ENCODE peak calls at places on chromosome X, in five cellular contexts. Y is GM23338; Q is bronchial epithelial cell; J is choroid plexus epithelial cell; S is CD4-positive, alpha-beta T cell. A is an unnamed sample.

GRCh38 chrX:53729756-53730155 is 43.2 kb upstream of the HUWE1 start:
- DNase-seq in S (no peak), J (peak; percentile 2), Y (no peak), Q (no peak), A (no peak)

GRCh38 chrX:38882894-38883620 is 81.8 kb downstream of the MID1IP1 start:
- DNase-seq in J (no peak), Y (no peak), Q (peak; percentile 94), S (no peak), A (no peak)

GRCh38 chrX:40107291-40108083 is 9.7 kb upstream of the BCOR start:
- DNase-seq in Y (peak; percentile 44), S (no peak), Q (no peak), J (no peak), A (no peak)

GRCh38 chrX:150324035-150324728 is 38.9 kb upstream of the MAMLD1 start:
- DNase-seq in Q (peak; percentile 78), Y (no peak), J (peak; percentile 88), S (no peak), A (no peak)

GRCh38 chrX:25015486-25016360 is at the start of gene ARX:
- DNase-seq in Q (peak; percentile 47), J (peak; percentile 30), Y (peak; percentile 88), S (no peak), A (no peak)

GRCh38 chrX:11786862-11787261 is 28.8 kb downstream of the MSL3 start:
- DNase-seq in S (no peak), Q (peak; percentile 67), Y (no peak), J (peak; percentile 19), A (no peak)

GRCh38 chrX:30971761-30972603 is 82.9 kb upstream of the TAB3 start:
- DNase-seq in Q (peak; percentile 19), Y (peak; percentile 51), J (peak; percentile 64), S (no peak), A (no peak)

GRCh38 chrX:127038065-127038464 is 218.5 kb downstream of the PRR32 start:
- DNase-seq in S (no peak), Y (peak; percentile 36), Q (peak; percentile 1), J (no peak), A (no peak)

GRCh38 chrX:73916931-73917657 is 354.1 kb downstream of the CHIC1 start:
- DNase-seq in S (no peak), Y (peak; percentile 69), Q (peak; percentile 85), J (peak; percentile 93), A (no peak)

GRCh38 chrX:46561931-46562721 is 11.4 kb upstream of the CHST7 start:
- DNase-seq in Q (no peak), S (no peak), Y (no peak), J (no peak), A (no peak)

GRCh38 chrX:8189096-8189830 is 18.2 kb upstream of the VCX2 start:
- DNase-seq in J (no peak), Q (peak; percentile 77), Y (no peak), S (no peak), A (no peak)

GRCh38 chrX:151818828-151819227 is 84.3 kb downstream of the CNGA2 start:
- DNase-seq in Q (no peak), S (no peak), Y (no peak), J (no peak), A (no peak)

GRCh38 chrX:110022555-110023448 is 19.9 kb downstream of the TMEM164 start:
- DNase-seq in S (no peak), Y (no peak), Q (no peak), J (no peak), A (no peak)

GRCh38 chrX:153477039-153477438 is 6.7 kb upstream of the HAUS7 start:
- DNase-seq in Q (no peak), J (peak; percentile 28), S (no peak), Y (peak; percentile 54), A (no peak)

GRCh38 chrX:108186811-108187210 is 95.2 kb downstream of the ATG4A start:
- DNase-seq in S (no peak), J (peak; percentile 85), Y (no peak), Q (peak; percentile 89), A (no peak)

GRCh38 chrX:75522565-75523411 is at the start of gene ZDHHC15:
- DNase-seq in J (peak; percentile 0), S (peak; percentile 61), Y (peak; percentile 73), Q (peak; percentile 9), A (no peak)

GRCh38 chrX:49995021-49995731 is 72.8 kb downstream of the CLCN5 start:
- DNase-seq in S (no peak), J (peak; percentile 64), Y (peak; percentile 31), Q (peak; percentile 61), A (no peak)

GRCh38 chrX:104913348-104913747 is 307.1 kb downstream of the TEX13A start:
- DNase-seq in S (no peak), J (peak; percentile 23), Q (peak; percentile 10), Y (peak; percentile 53), A (no peak)

GRCh38 chrX:77900688-77901087 is 1.4 kb downstream of the COX7B start:
- DNase-seq in Y (no peak), J (no peak), S (no peak), Q (no peak), A (no peak)

GRCh38 chrX:1420371-1420770 is 28.5 kb upstream of the SLC25A6 start:
- DNase-seq in Y (no peak), J (no peak), Q (no peak), S (peak; percentile 31), A (no peak)

GRCh38 chrX:102651968-102652744 is 873 bp downstream of the GPRASP1 start:
- DNase-seq in Q (peak; percentile 17), S (peak; percentile 49), Y (peak; percentile 69), J (peak; percentile 60), A (no peak)

DNA sequence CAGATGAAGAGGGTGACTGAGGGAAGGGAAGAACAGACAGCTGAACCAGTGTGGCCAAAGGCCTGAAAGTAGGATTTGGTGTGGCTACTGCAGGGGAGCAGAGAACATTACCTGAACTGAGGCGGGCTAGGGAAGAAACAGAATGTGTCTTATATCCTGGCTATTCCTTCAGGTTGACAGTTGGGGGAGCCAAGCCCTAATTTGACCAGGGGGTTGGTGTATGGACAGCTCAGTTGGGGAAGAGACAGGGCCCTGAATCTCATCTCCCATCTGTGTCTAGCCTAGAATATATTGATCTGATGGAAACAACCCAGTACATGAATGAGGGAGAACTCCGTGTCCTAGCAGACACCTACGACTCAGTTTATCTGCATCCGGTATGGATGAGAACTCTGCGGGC is 4.2 kb downstream of the HDAC6 start:
- DNase-seq in Q (no peak), J (peak; percentile 12), Y (no peak), S (no peak), A (no peak)
- TF ChIP-seq CTCF in Q (no peak), J (peak; percentile 12), Y (no peak), S (no peak), A (no peak)

GRCh38 chrX:47751670-47752069 is 85.0 kb upstream of the ZNF81 start:
- DNase-seq in S (peak; percentile 32), Y (peak; percentile 59), Q (peak; percentile 20), J (peak; percentile 51), A (no peak)
- TF ChIP-seq CTCF in S (no peak), Y (peak; percentile 58), Q (peak; percentile 61), J (peak; percentile 55), A (peak; percentile 42)

GRCh38 chrX:10327651-10328050 is 170.9 kb downstream of the CLCN4 start:
- DNase-seq in Y (peak; percentile 19), Q (no peak), J (no peak), S (no peak), A (no peak)
- TF ChIP-seq CTCF in Y (no peak), Q (no peak), J (no peak), S (no peak), A (no peak)

DNA sequence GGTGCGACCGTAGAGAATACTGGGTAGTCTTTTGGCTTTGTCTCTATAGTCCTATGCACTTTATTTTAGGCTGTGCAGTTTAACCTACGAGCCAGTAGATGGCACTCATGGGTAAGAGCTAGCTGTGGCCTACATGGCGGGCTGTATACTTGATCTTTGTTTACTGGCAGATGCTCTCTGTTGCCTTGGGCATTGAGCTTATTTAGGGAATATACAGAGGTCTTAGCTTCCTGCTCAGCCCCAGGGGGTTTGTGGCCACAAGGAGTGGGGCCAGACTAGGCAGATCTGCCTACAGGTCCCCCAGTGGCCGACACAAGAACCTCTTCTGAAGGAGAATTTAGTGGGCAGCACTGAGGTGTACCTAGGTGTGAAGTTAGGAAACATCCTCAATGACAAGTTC is 227.6 kb upstream of the HDX start:
- DNase-seq in Y (peak; percentile 67), S (no peak), Q (peak; percentile 21), J (peak; percentile 45), A (no peak)
- TF ChIP-seq CTCF in Y (peak; percentile 66), S (peak; percentile 23), Q (peak; percentile 69), J (peak; percentile 82), A (peak; percentile 49)

GRCh38 chrX:16436348-16437188 is 213.4 kb upstream of the S100G start:
- DNase-seq in Q (peak; percentile 47), J (peak; percentile 78), S (peak; percentile 53), Y (peak; percentile 79), A (no peak)
- TF ChIP-seq CTCF in Q (peak; percentile 61), J (peak; percentile 74), S (peak; percentile 61), Y (peak; percentile 68), A (peak; percentile 50)

A was measured in D721Med.